ENCODE peak calls at places on chromosomes 12 and 14, in six cellular contexts. One of them, this sample, is unnamed.

GRCh38 chr12:51906452-51907082 is 737 bp upstream of the ACVRL1 start:
- DNase-seq in H1: no peak
- DNase-seq in IMR-90: no peak
- DNase-seq in H9: no peak
- DNase-seq in neuronal stem cell: no peak
- DNase-seq in mesenchymal stem cell: no peak
- DNase-seq in this sample: no peak

GRCh38 chr14:98694541-98694940 is 577.5 kb downstream of the BCL11B start:
- DNase-seq in neuronal stem cell: no peak
- DNase-seq in H9: no peak
- DNase-seq in mesenchymal stem cell: no peak
- DNase-seq in IMR-90: no peak
- DNase-seq in H1: no peak
- DNase-seq in this sample: no peak

GRCh38 chr12:26017484-26018211 is 59.2 kb downstream of the RASSF8 start:
- DNase-seq in H9: peak
- DNase-seq in IMR-90: peak
- DNase-seq in mesenchymal stem cell: peak
- DNase-seq in H1: peak
- DNase-seq in neuronal stem cell: peak
- DNase-seq in this sample: peak

GRCh38 chr14:43765474-43765873 is 741.6 kb downstream of the FSCB start:
- DNase-seq in IMR-90: no peak
- DNase-seq in H9: no peak
- DNase-seq in mesenchymal stem cell: no peak
- DNase-seq in neuronal stem cell: no peak
- DNase-seq in H1: no peak
- DNase-seq in this sample: no peak

GRCh38 chr14:106831322-106831720 is 1304.9 kb downstream of the TMEM121 start:
- DNase-seq in H1: peak
- DNase-seq in neuronal stem cell: no peak
- DNase-seq in H9: no peak
- DNase-seq in mesenchymal stem cell: no peak
- DNase-seq in IMR-90: no peak
- DNase-seq in this sample: peak

GRCh38 chr14:52829527-52829926 is 38.1 kb upstream of the GNPNAT1 start:
- DNase-seq in H9: no peak
- DNase-seq in IMR-90: no peak
- DNase-seq in neuronal stem cell: no peak
- DNase-seq in H1: no peak
- DNase-seq in mesenchymal stem cell: no peak
- DNase-seq in this sample: no peak

GRCh38 chr12:70823182-70823976 is 97.2 kb downstream of the PTPRR start:
- DNase-seq in H1: no peak
- DNase-seq in H9: peak
- DNase-seq in IMR-90: no peak
- DNase-seq in mesenchymal stem cell: no peak
- DNase-seq in neuronal stem cell: no peak
- DNase-seq in this sample: no peak

GRCh38 chr12:57240069-57240921 is 10.7 kb downstream of the STAC3 start:
- DNase-seq in H9: peak
- DNase-seq in neuronal stem cell: no peak
- DNase-seq in IMR-90: peak
- DNase-seq in H1: peak
- DNase-seq in mesenchymal stem cell: peak
- DNase-seq in this sample: peak

GRCh38 chr12:118402251-118402650 is 25.9 kb downstream of the SUDS3 start:
- DNase-seq in mesenchymal stem cell: peak
- DNase-seq in IMR-90: peak
- DNase-seq in H9: no peak
- DNase-seq in neuronal stem cell: no peak
- DNase-seq in H1: no peak
- DNase-seq in this sample: no peak

GRCh38 chr12:59886131-59886751 is 290.4 kb downstream of the SLC16A7 start:
- DNase-seq in IMR-90: no peak
- DNase-seq in H9: no peak
- DNase-seq in mesenchymal stem cell: no peak
- DNase-seq in H1: no peak
- DNase-seq in neuronal stem cell: no peak
- DNase-seq in this sample: no peak

GRCh38 chr12:2248901-2249381 is 196.2 kb downstream of the CACNA1C start:
- DNase-seq in H9: no peak
- DNase-seq in mesenchymal stem cell: peak
- DNase-seq in neuronal stem cell: no peak
- DNase-seq in H1: no peak
- DNase-seq in IMR-90: peak
- DNase-seq in this sample: no peak
- H4K91ac ChIP-seq in H9: no peak
- H4K91ac ChIP-seq in mesenchymal stem cell: peak
- H4K91ac ChIP-seq in neuronal stem cell: no peak
- H4K91ac ChIP-seq in H1: no peak
- H4K91ac ChIP-seq in IMR-90: peak
- H4K91ac ChIP-seq in this sample: no peak

GRCh38 chr12:50087995-50088394 is 2.9 kb downstream of the SMARCD1 start:
- DNase-seq in H1: no peak
- DNase-seq in neuronal stem cell: no peak
- DNase-seq in IMR-90: peak
- DNase-seq in H9: no peak
- DNase-seq in mesenchymal stem cell: peak
- DNase-seq in this sample: no peak

GRCh38 chr12:50087159-50087558 is 2.0 kb downstream of the SMARCD1 start:
- DNase-seq in mesenchymal stem cell: no peak
- DNase-seq in H1: no peak
- DNase-seq in H9: no peak
- DNase-seq in IMR-90: no peak
- DNase-seq in neuronal stem cell: no peak
- DNase-seq in this sample: no peak

GRCh38 chr12:50089730-50090129 is 4.6 kb downstream of the SMARCD1 start:
- DNase-seq in IMR-90: no peak
- DNase-seq in H9: no peak
- DNase-seq in neuronal stem cell: no peak
- DNase-seq in H1: no peak
- DNase-seq in mesenchymal stem cell: no peak
- DNase-seq in this sample: no peak

GRCh38 chr12:50088577-50089335 is 3.6 kb downstream of the SMARCD1 start:
- DNase-seq in IMR-90: peak
- DNase-seq in H9: no peak
- DNase-seq in neuronal stem cell: no peak
- DNase-seq in mesenchymal stem cell: peak
- DNase-seq in H1: no peak
- DNase-seq in this sample: peak

DNA sequence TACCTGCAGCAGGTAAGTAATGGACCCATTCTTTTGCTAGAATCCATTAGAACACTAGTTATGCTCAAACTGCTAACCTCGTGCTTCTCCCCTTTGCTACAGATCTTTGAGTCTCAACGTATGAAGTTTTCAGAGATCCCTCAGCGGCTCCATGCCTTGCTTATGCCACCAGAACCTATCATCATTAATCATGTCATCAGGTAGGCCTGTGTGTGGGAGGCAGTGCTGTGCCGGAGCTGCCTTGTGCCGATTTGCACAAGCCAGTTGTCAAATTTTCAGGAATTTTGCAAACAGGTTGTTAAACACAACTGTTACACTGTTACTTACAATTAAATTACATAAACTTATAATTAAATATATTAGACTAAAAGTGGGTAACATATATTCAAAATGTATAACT is 5.2 kb downstream of the SMARCD1 start:
- DNase-seq in mesenchymal stem cell: no peak
- DNase-seq in H1: no peak
- DNase-seq in H9: no peak
- DNase-seq in neuronal stem cell: no peak
- DNase-seq in IMR-90: no peak
- DNase-seq in this sample: no peak
- H4K91ac ChIP-seq in mesenchymal stem cell: no peak
- H4K91ac ChIP-seq in H1: no peak
- H4K91ac ChIP-seq in H9: no peak
- H4K91ac ChIP-seq in neuronal stem cell: no peak
- H4K91ac ChIP-seq in IMR-90: no peak
- H4K91ac ChIP-seq in this sample: no peak

DNA sequence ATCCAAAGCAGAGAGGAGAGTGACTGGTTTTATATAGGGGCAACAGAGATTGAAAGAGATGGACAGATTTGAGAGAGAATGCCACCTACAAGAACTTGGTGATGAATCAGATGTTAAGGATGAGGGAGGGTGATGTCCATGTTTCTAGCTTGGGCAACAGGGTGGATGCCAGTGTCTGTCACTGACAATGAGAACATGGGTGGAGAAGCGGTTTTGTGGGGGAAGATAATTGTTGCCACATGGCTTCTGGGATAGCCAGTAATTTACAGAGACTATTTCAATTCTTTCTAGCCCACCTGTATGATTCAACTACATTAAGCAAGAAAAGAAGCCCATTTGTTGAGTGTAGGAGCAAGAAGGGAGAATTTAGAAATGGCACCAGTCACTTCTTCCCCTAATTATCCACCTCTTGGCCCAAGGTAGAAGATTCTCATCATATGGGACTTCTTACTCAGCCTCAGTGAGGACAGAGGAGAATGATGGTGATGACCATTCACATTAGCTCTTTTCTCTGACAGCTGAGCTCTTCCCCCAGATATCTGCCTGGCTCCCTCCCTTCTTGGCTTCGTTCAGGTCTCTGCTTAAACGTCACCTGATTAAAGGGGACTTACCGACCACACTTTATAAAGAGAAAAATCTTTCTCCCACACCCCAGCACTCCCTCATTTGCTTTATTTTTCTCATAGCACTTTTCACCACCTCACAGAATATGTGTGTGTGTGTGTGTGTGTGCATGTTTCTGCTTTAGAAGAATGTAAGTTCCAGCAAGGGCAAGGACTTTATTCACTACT is 117.8 kb downstream of the DUSP6 start:
- DNase-seq in H1: no peak
- DNase-seq in neuronal stem cell: no peak
- DNase-seq in mesenchymal stem cell: no peak
- DNase-seq in IMR-90: no peak
- DNase-seq in H9: no peak
- DNase-seq in this sample: no peak
- H4K91ac ChIP-seq in H1: no peak
- H4K91ac ChIP-seq in neuronal stem cell: no peak
- H4K91ac ChIP-seq in mesenchymal stem cell: no peak
- H4K91ac ChIP-seq in IMR-90: no peak
- H4K91ac ChIP-seq in H9: no peak
- H4K91ac ChIP-seq in this sample: no peak

GRCh38 chr12:114933428-114934160 is 249.6 kb upstream of the TBX3 start:
- DNase-seq in mesenchymal stem cell: peak
- DNase-seq in H9: no peak
- DNase-seq in H1: no peak
- DNase-seq in neuronal stem cell: no peak
- DNase-seq in IMR-90: peak
- DNase-seq in this sample: peak
- H4K91ac ChIP-seq in mesenchymal stem cell: no peak
- H4K91ac ChIP-seq in H9: no peak
- H4K91ac ChIP-seq in H1: peak
- H4K91ac ChIP-seq in neuronal stem cell: no peak
- H4K91ac ChIP-seq in IMR-90: peak
- H4K91ac ChIP-seq in this sample: peak

GRCh38 chr14:93042968-93043940 is 72.5 kb downstream of the ITPK1 start:
- DNase-seq in neuronal stem cell: no peak
- DNase-seq in IMR-90: peak
- DNase-seq in mesenchymal stem cell: no peak
- DNase-seq in H1: no peak
- DNase-seq in H9: no peak
- DNase-seq in this sample: peak

GRCh38 chr14:93045211-93045674 is 70.5 kb downstream of the ITPK1 start:
- DNase-seq in IMR-90: no peak
- DNase-seq in H1: no peak
- DNase-seq in neuronal stem cell: peak
- DNase-seq in mesenchymal stem cell: no peak
- DNase-seq in H9: peak
- DNase-seq in this sample: no peak

GRCh38 chr14:93044601-93045000 is 71.1 kb downstream of the ITPK1 start:
- DNase-seq in mesenchymal stem cell: no peak
- DNase-seq in H1: no peak
- DNase-seq in IMR-90: no peak
- DNase-seq in H9: no peak
- DNase-seq in neuronal stem cell: no peak
- DNase-seq in this sample: no peak

GRCh38 chr14:93045965-93046695 is 69.6 kb downstream of the ITPK1 start:
- DNase-seq in neuronal stem cell: no peak
- DNase-seq in H9: no peak
- DNase-seq in IMR-90: peak
- DNase-seq in H1: no peak
- DNase-seq in mesenchymal stem cell: peak
- DNase-seq in this sample: peak

GRCh38 chr14:93044116-93044515 is 71.6 kb downstream of the ITPK1 start:
- DNase-seq in mesenchymal stem cell: no peak
- DNase-seq in H1: no peak
- DNase-seq in neuronal stem cell: no peak
- DNase-seq in H9: no peak
- DNase-seq in IMR-90: no peak
- DNase-seq in this sample: peak
- H4K91ac ChIP-seq in mesenchymal stem cell: no peak
- H4K91ac ChIP-seq in H1: no peak
- H4K91ac ChIP-seq in neuronal stem cell: no peak
- H4K91ac ChIP-seq in H9: no peak
- H4K91ac ChIP-seq in IMR-90: no peak
- H4K91ac ChIP-seq in this sample: peak

This sample was measured in trophoblast cell.